ENCODE peak calls at places on chromosomes 11 and 22, in seven cellular contexts. I is HepG2, R is H1, A is HCT116, Y is SK-N-SH, P is GM12878, X is K562. E is an unnamed sample.

GRCh38 chr11:105100976-105101630 is 38.5 kb downstream of the CARD18 start:
- DNase-seq in X (no peak), Y (no peak), R (no peak), A (no peak), I (no peak), P (no peak), E (no peak)

GRCh38 chr11:13210424-13210823 is 67.2 kb upstream of the BMAL1 start:
- DNase-seq in X (peak), Y (peak), A (peak), I (peak), P (no peak), R (peak), E (peak)

GRCh38 chr11:14386895-14387480 is 28.0 kb upstream of the RRAS2 start:
- DNase-seq in R (peak), X (no peak), I (no peak), A (no peak), P (no peak), Y (peak), E (no peak)

GRCh38 chr11:123183391-123184099 is 11.5 kb downstream of the CLMP start:
- DNase-seq in Y (no peak), P (no peak), A (no peak), R (no peak), I (no peak), X (no peak), E (no peak)

GRCh38 chr11:107370390-107370789 is 87.2 kb downstream of the CWF19L2 start:
- DNase-seq in X (no peak), P (peak), A (no peak), R (no peak), Y (no peak), I (no peak), E (no peak)

GRCh38 chr11:117319214-117319840 is 3.3 kb upstream of the BACE1 start:
- DNase-seq in A (no peak), P (no peak), R (no peak), I (no peak), Y (no peak), X (no peak), E (no peak)

GRCh38 chr22:45818130-45819085 is 146.8 kb downstream of the ATXN10 start:
- DNase-seq in A (no peak), X (no peak), I (peak), P (no peak), R (no peak), Y (peak), E (no peak)

GRCh38 chr22:20575724-20576444 is 68.5 kb downstream of the MED15 start:
- DNase-seq in A (no peak), P (no peak), Y (no peak), I (no peak), R (no peak), X (no peak), E (no peak)

GRCh38 chr11:35134403-35135126 is 4.4 kb upstream of the CD44 start:
- DNase-seq in R (no peak), I (no peak), P (no peak), X (no peak), Y (no peak), A (no peak), E (no peak)

GRCh38 chr11:67441731-67442401 is 1.4 kb downstream of the CORO1B start:
- DNase-seq in X (no peak), R (no peak), Y (no peak), P (no peak), I (no peak), A (no peak), E (no peak)

GRCh38 chr22:33076368-33076767 is 18.2 kb upstream of the SYN3 start:
- DNase-seq in R (no peak), I (no peak), X (no peak), P (no peak), A (no peak), Y (no peak), E (no peak)

GRCh38 chr22:41842996-41843970 is 10.4 kb downstream of the SREBF2 start:
- DNase-seq in P (no peak), A (no peak), R (no peak), Y (no peak), I (peak), X (no peak), E (no peak)

GRCh38 chr11:128448487-128448886 is 138.9 kb downstream of the ETS1 start:
- DNase-seq in Y (no peak), A (peak), X (no peak), R (no peak), I (peak), P (no peak), E (peak)

GRCh38 chr11:46475041-46475925 is 83.7 kb upstream of the CHRM4 start:
- DNase-seq in R (no peak), X (no peak), P (no peak), A (no peak), Y (no peak), I (no peak), E (no peak)

GRCh38 chr11:34601085-34601444 is 19.8 kb upstream of the EHF start:
- DNase-seq in Y (peak), R (no peak), P (no peak), I (no peak), A (no peak), X (no peak), E (no peak)

GRCh38 chr11:20397281-20397680 is 9.8 kb downstream of the PRMT3 start:
- DNase-seq in X (peak), A (peak), Y (peak), I (peak), P (no peak), R (no peak), E (no peak)

GRCh38 chr11:55707029-55707428 is 45.0 kb downstream of the OR4C6 start:
- DNase-seq in I (peak), A (no peak), Y (peak), R (no peak), X (peak), P (peak), E (peak)

GRCh38 chr11:118200901-118201680 is 23.7 kb downstream of the JAML start:
- DNase-seq in I (no peak), Y (no peak), R (no peak), P (no peak), A (no peak), X (no peak), E (no peak)

GRCh38 chr11:84420261-84420660 is 1134.1 kb upstream of the CCDC90B start:
- DNase-seq in P (no peak), R (no peak), A (no peak), Y (no peak), X (no peak), I (no peak), E (no peak)

GRCh38 chr11:45151362-45151982 is 5.0 kb downstream of the PRDM11 start:
- DNase-seq in Y (peak), I (no peak), R (peak), A (no peak), P (no peak), X (no peak), E (no peak)

GRCh38 chr11:95092549-95093324 is 3.1 kb downstream of the ENDOD1 start:
- DNase-seq in R (no peak), X (peak), A (no peak), Y (peak), P (no peak), I (peak), E (peak)

GRCh38 chr11:14727215-14727614 is 83.6 kb downstream of the PDE3B start:
- DNase-seq in A (no peak), P (no peak), X (no peak), R (no peak), I (no peak), Y (no peak), E (no peak)

GRCh38 chr11:12050470-12050891 is 42.1 kb upstream of the DKK3 start:
- DNase-seq in I (no peak), Y (no peak), R (no peak), P (no peak), A (no peak), X (no peak), E (no peak)

GRCh38 chr22:28358244-28358777 is 321.3 kb downstream of the TTC28 start:
- DNase-seq in R (no peak), A (no peak), X (no peak), P (no peak), I (no peak), Y (no peak), E (no peak)

GRCh38 chr11:82631722-82632630 is 101.7 kb downstream of the FAM181B start:
- DNase-seq in Y (no peak), R (no peak), A (no peak), P (peak), X (no peak), I (no peak), E (no peak)

GRCh38 chr11:128193633-128194032 is 393.7 kb downstream of the ETS1 start:
- DNase-seq in X (no peak), Y (no peak), P (no peak), R (no peak), A (no peak), I (no peak), E (no peak)

GRCh38 chr11:93054279-93054678 is 84.8 kb downstream of the MTNR1B start:
- DNase-seq in X (no peak), R (no peak), A (no peak), P (no peak), I (no peak), Y (no peak), E (no peak)

GRCh38 chr11:47566166-47566546 is 757 bp downstream of the PTPMT1 start:
- DNase-seq in A (no peak), Y (no peak), P (no peak), R (no peak), I (no peak), X (no peak), E (no peak)

GRCh38 chr11:47565340-47566165 is at the start of gene PTPMT1:
- DNase-seq in Y (peak), P (no peak), I (peak), A (peak), X (peak), R (peak), E (no peak)

GRCh38 chr11:47564933-47565339 is 463 bp upstream of the PTPMT1 start:
- DNase-seq in Y (peak), A (no peak), I (no peak), P (no peak), R (no peak), X (no peak), E (no peak)

GRCh38 chr11:47558695-47559094 is 5.8 kb upstream of the CELF1 start:
- DNase-seq in Y (no peak), A (no peak), R (no peak), I (no peak), P (no peak), X (no peak), E (no peak)

GRCh38 chr11:47560431-47560830 is 5.0 kb upstream of the PTPMT1 start:
- DNase-seq in P (no peak), R (no peak), A (no peak), I (no peak), X (no peak), Y (no peak), E (no peak)
- H3K27ac ChIP-seq in P (no peak), R (no peak), A (no peak), I (no peak), X (no peak), Y (no peak), E (no peak)

DNA sequence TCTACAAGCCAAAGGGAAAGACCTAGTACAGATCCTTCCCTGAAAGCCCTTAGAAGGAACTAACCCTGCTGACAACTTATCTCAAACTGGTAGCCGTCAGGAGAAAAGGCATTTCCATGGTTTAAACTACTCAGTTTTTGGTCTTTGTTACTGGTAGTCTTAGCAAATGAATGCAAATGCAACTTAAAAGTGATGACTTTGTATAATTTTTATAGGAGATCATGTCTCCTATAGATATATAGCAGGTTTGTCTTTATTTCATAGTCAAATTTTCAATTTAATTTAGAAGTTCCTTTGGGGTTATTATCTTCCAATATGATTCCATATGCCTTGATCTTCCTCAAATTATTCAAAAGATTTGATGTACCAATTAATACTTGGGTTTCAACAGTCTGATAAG is 1173.0 kb upstream of the CNTN5 start:
- DNase-seq in I (no peak), Y (no peak), R (no peak), X (no peak), P (no peak), A (no peak), E (no peak)
- TF ChIP-seq CTCF in I (no peak), Y (no peak), R (no peak), X (no peak), P (no peak), A (no peak), E (no peak)

GRCh38 chr22:39178206-39179111 is 26.0 kb upstream of the CBX7 start:
- DNase-seq in I (no peak), X (no peak), P (no peak), R (no peak), A (no peak), Y (no peak), E (no peak)

GRCh38 chr22:39176673-39177455 is 24.4 kb upstream of the CBX7 start:
- DNase-seq in A (no peak), R (no peak), Y (no peak), P (no peak), I (no peak), X (no peak), E (no peak)

GRCh38 chr22:39179401-39179827 is 26.9 kb upstream of the CBX7 start:
- DNase-seq in P (no peak), X (peak), A (no peak), I (no peak), R (peak), Y (no peak), E (no peak)

GRCh38 chr22:39177456-39177775 is 24.9 kb upstream of the CBX7 start:
- DNase-seq in I (no peak), A (no peak), R (no peak), Y (no peak), P (no peak), X (no peak), E (no peak)

DNA sequence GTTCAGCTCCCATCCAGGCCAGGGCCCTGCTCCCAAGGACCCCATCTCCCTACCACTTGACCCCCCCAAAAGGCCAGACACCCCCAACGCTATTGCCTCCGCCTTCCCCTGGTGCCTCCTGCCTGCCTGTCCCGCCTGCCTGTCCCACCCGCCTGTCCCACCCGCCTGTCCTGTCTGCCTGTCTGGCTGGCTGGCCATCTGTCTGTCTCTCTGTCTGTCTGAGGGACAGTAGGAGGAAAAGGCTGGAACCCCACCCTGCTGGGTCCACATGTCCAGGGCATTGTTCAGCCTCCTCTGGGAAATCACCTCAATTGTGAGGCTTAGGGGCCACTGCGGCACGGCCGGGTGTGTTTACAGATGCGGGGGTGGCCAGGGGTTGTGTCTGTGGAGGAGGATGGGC is 25.3 kb upstream of the CBX7 start:
- DNase-seq in P (no peak), X (no peak), A (no peak), Y (no peak), I (no peak), R (no peak), E (no peak)
- TF ChIP-seq SIN3A in P (no peak), X (no peak), A (no peak), Y (no peak), I (no peak), R (no peak), E (no peak)

GRCh38 chr22:40432167-40432566 is 61.8 kb downstream of the SGSM3 start:
- DNase-seq in I (no peak), P (no peak), A (no peak), Y (no peak), X (no peak), R (no peak), E (no peak)
- H3K27ac ChIP-seq in I (no peak), P (no peak), A (no peak), Y (no peak), X (no peak), R (no peak), E (no peak)

GRCh38 chr22:17119481-17120202 is 1.5 kb downstream of the TMEM121B start:
- DNase-seq in A (no peak), P (no peak), Y (peak), I (no peak), X (peak), R (peak), E (no peak)
- TF ChIP-seq CTCF in A (peak), P (no peak), Y (peak), I (peak), X (peak), R (peak), E (no peak)

GRCh38 chr11:69385466-69385820 is 91.5 kb downstream of the MYEOV start:
- DNase-seq in Y (no peak), P (no peak), I (no peak), R (no peak), A (no peak), X (no peak), E (no peak)

GRCh38 chr11:69385832-69386415 is 92.0 kb downstream of the MYEOV start:
- DNase-seq in R (no peak), P (no peak), I (no peak), A (no peak), X (no peak), Y (no peak), E (no peak)

GRCh38 chr11:69387409-69387885 is 93.5 kb downstream of the MYEOV start:
- DNase-seq in A (no peak), X (no peak), I (no peak), P (no peak), Y (no peak), R (no peak), E (no peak)

GRCh38 chr11:69388210-69388609 is 93.3 kb upstream of the LINC01488 start:
- DNase-seq in I (no peak), Y (no peak), X (no peak), P (no peak), R (no peak), A (no peak), E (no peak)

GRCh38 chr11:69386594-69387408 is 92.8 kb downstream of the MYEOV start:
- DNase-seq in A (no peak), P (no peak), X (no peak), I (no peak), R (no peak), Y (no peak), E (no peak)
- TF ChIP-seq SIN3A in A (no peak), P (no peak), X (no peak), I (no peak), R (no peak), Y (no peak), E (no peak)

GRCh38 chr22:31090217-31091085 is 9.3 kb downstream of the SMTN start:
- DNase-seq in X (no peak), A (no peak), R (no peak), P (no peak), I (no peak), Y (peak), E (no peak)
- H3K27ac ChIP-seq in X (no peak), A (no peak), R (no peak), P (no peak), I (no peak), Y (no peak), E (no peak)

GRCh38 chr11:57335343-57336110 is at the start of gene SSRP1:
- DNase-seq in Y (peak), P (peak), X (peak), I (peak), R (peak), A (peak), E (no peak)
- TF ChIP-seq CTCF in Y (no peak), P (no peak), X (no peak), I (peak), R (no peak), A (no peak), E (peak)

GRCh38 chr11:65873280-65874156 is 918 bp upstream of the EFEMP2 start:
- DNase-seq in I (peak), Y (peak), R (peak), P (peak), X (peak), A (peak), E (no peak)

GRCh38 chr11:65872555-65873279 is at the start of gene EFEMP2:
- DNase-seq in P (no peak), Y (peak), I (no peak), R (peak), X (no peak), A (no peak), E (no peak)

GRCh38 chr11:65870307-65870658 is 2.3 kb downstream of the EFEMP2 start:
- DNase-seq in R (no peak), A (no peak), P (no peak), X (no peak), Y (no peak), I (no peak), E (no peak)

GRCh38 chr11:65870706-65871681 is 1.6 kb downstream of the EFEMP2 start:
- DNase-seq in R (no peak), X (no peak), I (no peak), P (no peak), Y (no peak), A (no peak), E (no peak)

DNA sequence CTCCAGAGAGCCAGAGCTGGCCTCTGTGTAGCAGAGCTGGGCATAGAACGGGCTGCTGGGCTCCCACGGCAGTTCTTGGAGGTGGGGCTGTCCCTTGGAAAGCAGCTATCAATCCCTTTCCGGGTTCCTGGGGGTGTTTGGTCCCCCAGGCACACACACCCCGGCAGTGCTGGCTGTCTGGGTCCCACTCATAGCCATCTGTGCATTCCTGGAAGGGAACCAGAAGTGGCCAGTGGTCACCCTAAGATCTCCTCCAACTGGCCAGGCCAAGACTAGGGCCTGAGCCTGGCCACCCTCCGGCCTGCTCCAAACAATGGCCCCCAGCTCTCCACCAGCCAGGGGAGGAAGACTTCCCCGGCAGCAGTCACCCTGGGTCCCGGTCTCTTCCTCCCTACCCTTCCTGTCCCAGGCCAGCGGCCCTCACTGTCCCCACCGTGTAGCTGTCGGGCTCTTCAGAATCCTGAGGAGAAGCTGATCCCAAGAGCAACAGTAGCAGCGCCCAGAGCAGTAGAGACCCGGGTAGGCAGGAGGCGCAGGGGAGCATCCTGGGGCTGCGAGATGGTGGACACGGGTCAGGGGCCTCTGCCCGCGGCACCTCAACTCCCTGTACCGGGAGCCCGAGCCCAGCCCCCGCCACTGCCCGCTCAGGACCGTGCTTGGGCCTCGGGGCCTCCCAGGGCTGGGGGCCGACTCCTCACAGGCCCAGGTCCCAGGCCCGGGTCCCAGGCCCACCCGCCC is 620 bp downstream of the EFEMP2 start:
- DNase-seq in X (no peak), A (no peak), P (no peak), I (no peak), Y (peak), R (peak), E (no peak)
- TF ChIP-seq SIN3A in X (no peak), A (no peak), P (no peak), I (no peak), Y (no peak), R (no peak), E (no peak)

E was measured in Panc1.